ENCODE peak calls at places on chromosomes 4 and X, in nine cellular contexts. E, T, Q, P, G, I, M, C and D are unnamed samples.
A peak's percentile ranks its signal among the peaks of the same experiment; 100 is the strongest.

GRCh38 chr4:70737006-70737405 is 15.2 kb downstream of the RUFY3 start:
- DNase-seq in E (no peak), T (no peak), Q (no peak), P (no peak), G (no peak), I (no peak), M (peak; percentile 72), C (no peak), D (no peak)

GRCh38 chr4:112956458-112956857 is 93.0 kb upstream of the ANK2 start:
- DNase-seq in E (no peak), T (no peak), Q (no peak), P (no peak), G (no peak), I (no peak), M (no peak), C (no peak), D (no peak)

GRCh38 chrX:113545040-113545439 is 704.4 kb upstream of the AMOT start:
- DNase-seq in E (no peak), T (no peak), Q (no peak), P (no peak), G (no peak), I (no peak), M (peak; percentile 7), C (no peak), D (no peak)

GRCh38 chr4:160835789-160836188 is 1328.0 kb downstream of the FSTL5 start:
- DNase-seq in E (peak; percentile 33), T (peak; percentile 14), Q (peak; percentile 25), P (no peak), G (peak; percentile 86), I (no peak), M (no peak), C (no peak), D (peak; percentile 75)

GRCh38 chr4:126271266-126271665 is 956.5 kb downstream of the FAT4 start:
- DNase-seq in E (no peak), T (peak; percentile 20), Q (no peak), P (no peak), G (no peak), I (no peak), M (no peak), C (no peak), D (no peak)

GRCh38 chr4:88709989-88710388 is 12.4 kb upstream of the NAP1L5 start:
- DNase-seq in E (no peak), T (no peak), Q (no peak), P (no peak), G (no peak), I (no peak), M (no peak), C (no peak), D (no peak)

GRCh38 chrX:51834076-51834475 is 59.3 kb upstream of the MAGED1 start:
- DNase-seq in E (no peak), T (no peak), Q (no peak), P (no peak), G (no peak), I (no peak), M (no peak), C (no peak), D (no peak)

GRCh38 chr4:88659061-88659889 is 38.4 kb downstream of the NAP1L5 start:
- DNase-seq in E (peak; percentile 35), T (peak; percentile 71), Q (peak; percentile 82), P (peak; percentile 41), G (peak; percentile 58), I (peak; percentile 77), M (peak; percentile 51), C (peak; percentile 18), D (no peak)

GRCh38 chr4:99087887-99088484 is 602 bp downstream of the ADH5 start:
- DNase-seq in E (no peak), T (peak; percentile 70), Q (peak; percentile 66), P (no peak), G (peak; percentile 41), I (peak; percentile 79), M (peak; percentile 21), C (no peak), D (peak; percentile 87)

GRCh38 chrX:131778269-131779218 is 234.7 kb downstream of the OR13H1 start:
- DNase-seq in E (no peak), T (peak; percentile 56), Q (peak; percentile 70), P (no peak), G (no peak), I (peak; percentile 76), M (peak; percentile 95), C (no peak), D (no peak)

GRCh38 chr4:30616943-30617646 is 103.1 kb upstream of the PCDH7 start:
- DNase-seq in E (no peak), T (peak; percentile 21), Q (peak; percentile 58), P (no peak), G (no peak), I (peak; percentile 10), M (no peak), C (no peak), D (no peak)

GRCh38 chr4:156983366-156983765 is 11.8 kb upstream of the PDGFC start:
- DNase-seq in E (no peak), T (no peak), Q (no peak), P (no peak), G (no peak), I (peak; percentile 56), M (peak; percentile 9), C (no peak), D (no peak)

GRCh38 chrX:24561121-24561520 is 86.0 kb downstream of the PCYT1B start:
- DNase-seq in E (peak; percentile 6), T (no peak), Q (no peak), P (no peak), G (no peak), I (peak; percentile 11), M (no peak), C (no peak), D (no peak)

GRCh38 chr4:17599826-17600225 is 14.6 kb upstream of the MED28 start:
- DNase-seq in E (no peak), T (no peak), Q (no peak), P (no peak), G (no peak), I (no peak), M (no peak), C (no peak), D (no peak)

GRCh38 chr4:84529169-84529751 is 30.2 kb upstream of the NKX6-1 start:
- DNase-seq in E (peak; percentile 21), T (peak; percentile 7), Q (no peak), P (no peak), G (no peak), I (peak; percentile 11), M (peak; percentile 49), C (no peak), D (no peak)

GRCh38 chr4:100778431-100778830 is 260.6 kb upstream of the EMCN start:
- DNase-seq in E (no peak), T (no peak), Q (no peak), P (no peak), G (no peak), I (no peak), M (no peak), C (no peak), D (no peak)

DNA sequence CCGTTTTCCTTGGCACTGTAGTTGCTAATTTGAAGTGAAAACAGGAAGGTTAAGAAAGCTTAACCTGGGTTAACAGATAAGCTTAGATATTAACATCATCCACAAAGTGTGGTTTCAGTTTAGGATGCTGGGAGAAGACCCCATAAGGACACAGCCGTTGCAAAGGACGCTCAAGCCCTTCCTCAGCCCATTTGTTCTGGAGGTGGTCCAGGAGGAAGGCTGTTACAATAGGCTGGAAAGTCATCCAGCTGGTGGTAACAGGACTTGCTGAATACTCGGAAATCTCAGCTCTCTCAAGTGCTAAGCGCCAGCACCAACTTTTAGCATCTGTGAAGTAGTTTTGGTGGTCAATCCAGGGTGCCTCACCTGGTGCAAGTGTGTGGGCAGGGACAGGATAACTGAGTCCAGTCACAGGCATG is 14.2 kb downstream of the CHST7 start:
- DNase-seq in E (no peak), T (peak; percentile 55), Q (no peak), P (no peak), G (no peak), I (no peak), M (no peak), C (no peak), D (no peak)
- H3K9ac ChIP-seq in E (peak overlapping the region; percentile 48), T (no peak overlapping the region), Q (no peak overlapping the region), P (no peak overlapping the region), G (no peak overlapping the region), I (peak overlapping the region; percentile 55), M (no peak overlapping the region), C (no peak overlapping the region), D (no peak overlapping the region)

GRCh38 chr4:24140892-24141291 is 251.0 kb upstream of the PPARGC1A start:
- DNase-seq in E (no peak), T (no peak), Q (no peak), P (no peak), G (no peak), I (no peak), M (no peak), C (no peak), D (no peak)

GRCh38 chr4:24141836-24142235 is 252.0 kb upstream of the PPARGC1A start:
- DNase-seq in E (no peak), T (no peak), Q (no peak), P (no peak), G (no peak), I (no peak), M (no peak), C (no peak), D (no peak)

GRCh38 chr4:24143741-24144140 is 253.9 kb upstream of the PPARGC1A start:
- DNase-seq in E (no peak), T (no peak), Q (no peak), P (no peak), G (no peak), I (no peak), M (no peak), C (no peak), D (no peak)

GRCh38 chr4:24137596-24137962 is 247.7 kb upstream of the PPARGC1A start:
- DNase-seq in E (no peak), T (no peak), Q (no peak), P (no peak), G (no peak), I (no peak), M (no peak), C (no peak), D (no peak)

GRCh38 chr4:24137963-24138601 is 248.2 kb upstream of the PPARGC1A start:
- DNase-seq in E (no peak), T (no peak), Q (no peak), P (no peak), G (no peak), I (no peak), M (no peak), C (no peak), D (no peak)
- H3K27ac ChIP-seq in E (no peak overlapping the region), T (no peak overlapping the region), Q (no peak overlapping the region), P (no peak overlapping the region), G (no peak overlapping the region), I (no peak overlapping the region), M (no peak overlapping the region), C (no peak overlapping the region), D (peak overlapping the region; percentile 29)

GRCh38 chrX:104113237-104113965 is 1.1 kb downstream of the ZCCHC18 start:
- DNase-seq in E (no peak), T (peak; percentile 55), Q (peak; percentile 53), P (no peak), G (peak; percentile 75), I (peak; percentile 53), M (peak; percentile 58), C (peak; percentile 37), D (peak; percentile 71)
- H3K9ac ChIP-seq in E (no peak overlapping the region), T (peak overlapping the region; percentile 37), Q (peak overlapping the region; percentile 32), P (no peak overlapping the region), G (peak overlapping the region; percentile 50), I (peak overlapping the region; percentile 1), M (peak overlapping the region; percentile 80), C (peak overlapping the region; percentile 60), D (no peak overlapping the region)

DNA sequence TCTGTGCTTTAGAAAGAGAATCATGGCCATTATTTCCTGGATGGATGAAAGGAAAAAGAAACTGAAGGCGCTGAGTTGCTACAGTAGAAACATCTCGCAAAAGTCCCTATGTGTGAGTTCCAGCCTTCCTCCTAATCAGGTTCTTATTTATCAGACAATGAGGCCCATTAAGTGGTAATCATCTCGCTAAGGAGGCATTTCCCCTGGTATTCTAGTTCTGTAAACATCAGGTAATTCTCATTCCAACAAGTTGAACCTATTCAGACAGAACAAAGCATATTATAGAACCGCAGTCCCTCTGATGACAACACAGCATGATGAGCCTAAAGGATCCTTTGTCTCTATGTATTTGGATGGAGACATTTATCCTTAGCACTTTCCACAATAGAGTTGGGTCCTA is 205.7 kb upstream of the MAOA start:
- DNase-seq in E (no peak), T (no peak), Q (no peak), P (no peak), G (peak; percentile 31), I (no peak), M (no peak), C (no peak), D (no peak)
- H3K27ac ChIP-seq in E (no peak overlapping the region), T (no peak overlapping the region), Q (no peak overlapping the region), P (no peak overlapping the region), G (peak overlapping the region; percentile 72), I (no peak overlapping the region), M (no peak overlapping the region), C (no peak overlapping the region), D (no peak overlapping the region)